ENCODE peak calls at places on chromosomes 4 and X, in eight cellular contexts. One of them, this sample, is unnamed. For H3K27me3, the result is how much of the 10 kb centered on the place peaks cover.

GRCh38 chr4:31655328-31655727 is 935.2 kb downstream of the PCDH7 start:
- DNase-seq in left lung: no peak
- DNase-seq in CD8-positive, alpha-beta T cell: no peak
- DNase-seq in dorsolateral prefrontal cortex: no peak
- DNase-seq in effector memory CD4-positive, alpha-beta T cell: no peak
- DNase-seq in esophagus squamous epithelium: no peak
- DNase-seq in cardiac muscle cell: peak
- DNase-seq in pancreas: no peak
- DNase-seq in this sample: no peak

GRCh38 chrX:151538190-151539122 is 25.0 kb upstream of the PASD1 start:
- DNase-seq in CD8-positive, alpha-beta T cell: no peak
- DNase-seq in effector memory CD4-positive, alpha-beta T cell: no peak
- DNase-seq in dorsolateral prefrontal cortex: no peak
- DNase-seq in cardiac muscle cell: no peak
- DNase-seq in esophagus squamous epithelium: no peak
- DNase-seq in left lung: no peak
- DNase-seq in pancreas: no peak
- DNase-seq in this sample: no peak

GRCh38 chrX:144293229-144293628 is 409.4 kb downstream of the UBE2NL start:
- DNase-seq in cardiac muscle cell: no peak
- DNase-seq in esophagus squamous epithelium: no peak
- DNase-seq in left lung: no peak
- DNase-seq in CD8-positive, alpha-beta T cell: no peak
- DNase-seq in dorsolateral prefrontal cortex: no peak
- DNase-seq in pancreas: no peak
- DNase-seq in effector memory CD4-positive, alpha-beta T cell: no peak
- DNase-seq in this sample: no peak

GRCh38 chr4:55078987-55079386 is 46.4 kb downstream of the KDR start:
- DNase-seq in dorsolateral prefrontal cortex: no peak
- DNase-seq in left lung: no peak
- DNase-seq in pancreas: no peak
- DNase-seq in esophagus squamous epithelium: no peak
- DNase-seq in cardiac muscle cell: peak
- DNase-seq in CD8-positive, alpha-beta T cell: no peak
- DNase-seq in effector memory CD4-positive, alpha-beta T cell: no peak
- DNase-seq in this sample: no peak

GRCh38 chrX:34365482-34365881 is 233.4 kb upstream of the FAM47A start:
- DNase-seq in dorsolateral prefrontal cortex: no peak
- DNase-seq in esophagus squamous epithelium: no peak
- DNase-seq in CD8-positive, alpha-beta T cell: no peak
- DNase-seq in effector memory CD4-positive, alpha-beta T cell: no peak
- DNase-seq in pancreas: no peak
- DNase-seq in left lung: no peak
- DNase-seq in cardiac muscle cell: peak
- DNase-seq in this sample: no peak

GRCh38 chr4:28449080-28449479 is 1588.4 kb downstream of the STIM2 start:
- DNase-seq in dorsolateral prefrontal cortex: no peak
- DNase-seq in left lung: no peak
- DNase-seq in pancreas: no peak
- DNase-seq in effector memory CD4-positive, alpha-beta T cell: no peak
- DNase-seq in esophagus squamous epithelium: no peak
- DNase-seq in cardiac muscle cell: no peak
- DNase-seq in CD8-positive, alpha-beta T cell: no peak
- DNase-seq in this sample: no peak

GRCh38 chrX:38930474-38930873 is 129.2 kb downstream of the MID1IP1 start:
- DNase-seq in effector memory CD4-positive, alpha-beta T cell: no peak
- DNase-seq in esophagus squamous epithelium: no peak
- DNase-seq in CD8-positive, alpha-beta T cell: no peak
- DNase-seq in pancreas: no peak
- DNase-seq in dorsolateral prefrontal cortex: no peak
- DNase-seq in left lung: no peak
- DNase-seq in cardiac muscle cell: no peak
- DNase-seq in this sample: no peak

GRCh38 chr4:180189639-180190038 is 2053.6 kb upstream of the TENM3 start:
- DNase-seq in effector memory CD4-positive, alpha-beta T cell: no peak
- DNase-seq in left lung: no peak
- DNase-seq in pancreas: no peak
- DNase-seq in cardiac muscle cell: no peak
- DNase-seq in CD8-positive, alpha-beta T cell: no peak
- DNase-seq in dorsolateral prefrontal cortex: no peak
- DNase-seq in esophagus squamous epithelium: no peak
- DNase-seq in this sample: no peak

DNA sequence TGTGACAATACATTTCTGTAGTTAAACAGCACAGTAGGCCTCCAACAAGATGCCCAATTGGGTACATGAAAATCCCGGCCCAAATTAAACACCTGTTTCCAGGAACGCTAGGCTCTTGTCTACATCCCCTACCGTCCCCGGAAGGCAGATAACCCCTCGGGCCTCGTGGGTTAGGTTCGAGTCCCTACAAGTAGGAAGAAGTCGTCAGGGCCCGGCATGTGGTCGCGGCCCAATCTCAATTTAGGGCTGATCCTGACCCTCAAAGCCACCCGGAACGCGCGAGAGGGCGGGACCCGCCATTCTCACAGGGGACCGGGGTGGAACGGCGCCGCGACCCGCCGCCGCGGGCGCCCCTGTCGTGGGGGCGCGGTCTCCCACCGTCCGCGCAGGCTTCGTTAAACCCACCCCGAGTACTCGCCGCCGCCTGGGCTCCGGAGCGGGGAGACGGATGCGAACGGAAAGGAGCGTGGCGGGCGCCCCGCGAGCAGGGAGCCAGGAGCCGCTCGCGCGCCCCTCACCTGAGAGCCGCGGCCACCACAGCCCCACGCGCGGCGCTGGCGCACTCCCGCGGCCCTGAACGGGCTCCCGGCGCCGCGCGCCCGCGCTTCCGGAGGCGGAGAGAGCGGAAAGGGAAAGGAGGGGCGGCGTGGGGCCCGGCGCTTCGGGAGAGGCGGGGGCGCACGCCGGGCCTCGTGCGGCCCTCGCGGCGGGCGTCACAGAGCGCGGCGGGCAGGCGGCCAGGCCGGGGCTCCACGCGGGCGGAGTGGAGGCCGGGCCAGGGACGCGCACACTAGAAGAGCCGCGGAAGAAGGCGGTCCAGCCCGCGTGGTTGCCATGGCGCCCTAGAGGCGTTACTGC is at the start of gene CFAP97:
- DNase-seq in pancreas: peak
- DNase-seq in effector memory CD4-positive, alpha-beta T cell: peak
- DNase-seq in CD8-positive, alpha-beta T cell: peak
- DNase-seq in dorsolateral prefrontal cortex: peak
- DNase-seq in esophagus squamous epithelium: peak
- DNase-seq in left lung: peak
- DNase-seq in cardiac muscle cell: peak
- DNase-seq in this sample: peak
- H3K27me3 ChIP-seq in pancreas: under half
- H3K27me3 ChIP-seq in effector memory CD4-positive, alpha-beta T cell: under half
- H3K27me3 ChIP-seq in CD8-positive, alpha-beta T cell: under half
- H3K27me3 ChIP-seq in dorsolateral prefrontal cortex: under half
- H3K27me3 ChIP-seq in esophagus squamous epithelium: under half
- H3K27me3 ChIP-seq in left lung: under half
- H3K27me3 ChIP-seq in cardiac muscle cell: under half
- H3K27me3 ChIP-seq in this sample: under half

GRCh38 chr4:189035654-189036053 is 896.4 kb downstream of the TRIML1 start:
- DNase-seq in dorsolateral prefrontal cortex: no peak
- DNase-seq in effector memory CD4-positive, alpha-beta T cell: no peak
- DNase-seq in left lung: no peak
- DNase-seq in CD8-positive, alpha-beta T cell: no peak
- DNase-seq in esophagus squamous epithelium: no peak
- DNase-seq in cardiac muscle cell: no peak
- DNase-seq in pancreas: no peak
- DNase-seq in this sample: no peak

GRCh38 chr4:189035091-189035490 is 895.9 kb downstream of the TRIML1 start:
- DNase-seq in esophagus squamous epithelium: no peak
- DNase-seq in CD8-positive, alpha-beta T cell: no peak
- DNase-seq in dorsolateral prefrontal cortex: no peak
- DNase-seq in effector memory CD4-positive, alpha-beta T cell: no peak
- DNase-seq in pancreas: no peak
- DNase-seq in left lung: peak
- DNase-seq in cardiac muscle cell: no peak
- DNase-seq in this sample: no peak

GRCh38 chr4:189033801-189034347 is 894.6 kb downstream of the TRIML1 start:
- DNase-seq in esophagus squamous epithelium: no peak
- DNase-seq in pancreas: no peak
- DNase-seq in CD8-positive, alpha-beta T cell: no peak
- DNase-seq in effector memory CD4-positive, alpha-beta T cell: no peak
- DNase-seq in cardiac muscle cell: no peak
- DNase-seq in left lung: no peak
- DNase-seq in dorsolateral prefrontal cortex: no peak
- DNase-seq in this sample: no peak

GRCh38 chr4:189032939-189033338 is 893.7 kb downstream of the TRIML1 start:
- DNase-seq in cardiac muscle cell: no peak
- DNase-seq in effector memory CD4-positive, alpha-beta T cell: no peak
- DNase-seq in esophagus squamous epithelium: no peak
- DNase-seq in dorsolateral prefrontal cortex: no peak
- DNase-seq in left lung: no peak
- DNase-seq in CD8-positive, alpha-beta T cell: no peak
- DNase-seq in pancreas: no peak
- DNase-seq in this sample: no peak

GRCh38 chr4:189029961-189030360 is 890.7 kb downstream of the TRIML1 start:
- DNase-seq in pancreas: no peak
- DNase-seq in effector memory CD4-positive, alpha-beta T cell: no peak
- DNase-seq in left lung: no peak
- DNase-seq in CD8-positive, alpha-beta T cell: no peak
- DNase-seq in esophagus squamous epithelium: no peak
- DNase-seq in dorsolateral prefrontal cortex: no peak
- DNase-seq in cardiac muscle cell: no peak
- DNase-seq in this sample: no peak
- H3K27me3 ChIP-seq in pancreas: under half
- H3K27me3 ChIP-seq in effector memory CD4-positive, alpha-beta T cell: under half
- H3K27me3 ChIP-seq in left lung: under half
- H3K27me3 ChIP-seq in CD8-positive, alpha-beta T cell: under half
- H3K27me3 ChIP-seq in esophagus squamous epithelium: under half
- H3K27me3 ChIP-seq in dorsolateral prefrontal cortex: under half
- H3K27me3 ChIP-seq in cardiac muscle cell: under half
- H3K27me3 ChIP-seq in this sample: under half

DNA sequence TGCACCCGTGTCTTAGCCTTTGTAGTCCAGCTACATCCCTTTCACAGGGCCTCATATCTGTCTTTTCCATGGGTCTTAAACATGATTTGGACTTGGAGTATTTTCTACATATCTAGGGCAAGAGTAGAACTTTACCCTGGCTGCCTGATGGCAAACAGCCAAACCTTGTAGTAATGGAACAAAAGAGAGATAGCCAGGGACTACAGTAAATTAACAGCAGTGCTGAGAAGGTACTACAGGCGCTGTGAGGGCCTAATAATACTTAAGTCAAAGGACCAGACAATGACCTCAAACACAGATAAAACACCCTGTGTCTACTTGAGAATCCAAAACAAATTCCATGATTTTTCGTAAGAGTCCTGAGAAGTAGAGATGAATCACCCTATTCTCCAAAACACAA is 111.0 kb upstream of the WDR17 start:
- DNase-seq in esophagus squamous epithelium: no peak
- DNase-seq in CD8-positive, alpha-beta T cell: no peak
- DNase-seq in cardiac muscle cell: no peak
- DNase-seq in left lung: no peak
- DNase-seq in effector memory CD4-positive, alpha-beta T cell: no peak
- DNase-seq in pancreas: peak
- DNase-seq in dorsolateral prefrontal cortex: no peak
- DNase-seq in this sample: no peak
- H3K27me3 ChIP-seq in esophagus squamous epithelium: under half
- H3K27me3 ChIP-seq in CD8-positive, alpha-beta T cell: under half
- H3K27me3 ChIP-seq in cardiac muscle cell: under half
- H3K27me3 ChIP-seq in left lung: under half
- H3K27me3 ChIP-seq in effector memory CD4-positive, alpha-beta T cell: under half
- H3K27me3 ChIP-seq in pancreas: under half
- H3K27me3 ChIP-seq in dorsolateral prefrontal cortex: under half
- H3K27me3 ChIP-seq in this sample: under half

GRCh38 chrX:136292656-136293055 is 8.1 kb upstream of the ADGRG4 start:
- DNase-seq in effector memory CD4-positive, alpha-beta T cell: no peak
- DNase-seq in pancreas: no peak
- DNase-seq in left lung: no peak
- DNase-seq in esophagus squamous epithelium: no peak
- DNase-seq in CD8-positive, alpha-beta T cell: no peak
- DNase-seq in dorsolateral prefrontal cortex: no peak
- DNase-seq in cardiac muscle cell: no peak
- DNase-seq in this sample: no peak

GRCh38 chrX:136295380-136295779 is 5.4 kb upstream of the ADGRG4 start:
- DNase-seq in pancreas: no peak
- DNase-seq in esophagus squamous epithelium: no peak
- DNase-seq in effector memory CD4-positive, alpha-beta T cell: no peak
- DNase-seq in cardiac muscle cell: no peak
- DNase-seq in left lung: no peak
- DNase-seq in CD8-positive, alpha-beta T cell: no peak
- DNase-seq in dorsolateral prefrontal cortex: no peak
- DNase-seq in this sample: no peak

DNA sequence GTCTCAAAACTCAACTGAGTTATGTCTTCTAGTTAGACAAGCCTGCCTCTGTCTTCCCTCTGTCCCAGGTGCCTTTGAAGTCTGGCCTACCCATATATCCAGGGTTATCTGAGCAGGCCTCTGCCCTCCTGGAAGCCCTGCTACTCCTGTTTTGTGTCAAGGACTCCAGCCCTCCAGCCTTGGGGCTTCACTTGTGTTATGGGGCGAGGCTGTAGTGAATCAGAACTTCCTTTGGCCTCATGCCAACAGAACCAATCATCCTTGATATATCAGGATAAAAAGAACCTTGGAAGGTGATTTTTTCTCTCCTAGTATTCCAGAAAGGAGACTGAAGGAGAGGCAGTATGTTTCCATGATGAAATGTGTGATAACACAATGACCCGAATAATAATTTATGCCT is 8.9 kb upstream of the ADGRG4 start:
- DNase-seq in cardiac muscle cell: no peak
- DNase-seq in dorsolateral prefrontal cortex: no peak
- DNase-seq in esophagus squamous epithelium: no peak
- DNase-seq in pancreas: no peak
- DNase-seq in left lung: no peak
- DNase-seq in CD8-positive, alpha-beta T cell: no peak
- DNase-seq in effector memory CD4-positive, alpha-beta T cell: no peak
- DNase-seq in this sample: no peak
- H3K27me3 ChIP-seq in cardiac muscle cell: under half
- H3K27me3 ChIP-seq in dorsolateral prefrontal cortex: under half
- H3K27me3 ChIP-seq in esophagus squamous epithelium: under half
- H3K27me3 ChIP-seq in pancreas: under half
- H3K27me3 ChIP-seq in left lung: under half
- H3K27me3 ChIP-seq in CD8-positive, alpha-beta T cell: under half
- H3K27me3 ChIP-seq in effector memory CD4-positive, alpha-beta T cell: under half
- H3K27me3 ChIP-seq in this sample: under half

This sample was measured in thoracic aorta.